ENCODE peak calls at places on chromosomes 7 and 10, in four cellular contexts. U, Y, J and T are unnamed samples.
A peak's percentile ranks its signal among the peaks of the same experiment; 100 is the strongest.

GRCh38 chr7:80467069-80467468 is 44.8 kb downstream of the GNAT3 start:
- DNase-seq in U (peak; percentile 61), Y (no peak), J (peak; percentile 52), T (peak; percentile 11)

GRCh38 chr7:111439977-111440376 is 122.3 kb downstream of the IMMP2L start:
- DNase-seq in U (peak; percentile 15), Y (no peak), J (peak; percentile 27), T (peak; percentile 33)

GRCh38 chr10:97336446-97336845 is 1.9 kb upstream of the FRAT2 start:
- DNase-seq in U (peak; percentile 27), Y (no peak), J (no peak), T (peak; percentile 36)

GRCh38 chr7:37901890-37902524 is 14.6 kb downstream of the SFRP4 start:
- DNase-seq in U (no peak), Y (no peak), J (peak; percentile 43), T (peak; percentile 55)

GRCh38 chr10:75640381-75640780 is 209.0 kb downstream of the LRMDA start:
- DNase-seq in U (no peak), Y (no peak), J (no peak), T (no peak)

GRCh38 chr7:149644754-149645153 is 128.6 kb downstream of the ZNF467 start:
- DNase-seq in U (no peak), Y (no peak), J (no peak), T (no peak)

GRCh38 chr10:15813415-15813814 is 46.9 kb downstream of the MINDY3 start:
- DNase-seq in U (peak; percentile 23), Y (no peak), J (no peak), T (peak; percentile 32)

GRCh38 chr10:96902117-96902516 is 70.0 kb downstream of the LCOR start:
- DNase-seq in U (no peak), Y (no peak), J (no peak), T (no peak)

GRCh38 chr10:91587710-91588638 is 44.9 kb downstream of the PPP1R3C start:
- DNase-seq in U (peak; percentile 83), Y (no peak), J (peak; percentile 77), T (peak; percentile 93)

GRCh38 chr7:43085992-43086391 is 26.5 kb upstream of the HECW1 start:
- DNase-seq in U (no peak), Y (no peak), J (no peak), T (no peak)

GRCh38 chr10:78250313-78251040 is 216.8 kb downstream of the RPS24 start:
- DNase-seq in U (no peak), Y (no peak), J (no peak), T (no peak)

GRCh38 chr7:57425969-57426628 is 23.9 kb upstream of the ZNF716 start:
- DNase-seq in U (no peak), Y (no peak), J (no peak), T (no peak)

GRCh38 chr10:3452234-3452633 is 279.7 kb upstream of the PITRM1 start:
- DNase-seq in U (peak; percentile 99), Y (no peak), J (peak; percentile 96), T (peak; percentile 90)

GRCh38 chr10:13997650-13998049 is 333.1 kb downstream of the FRMD4A start:
- DNase-seq in U (no peak), Y (no peak), J (no peak), T (no peak)

GRCh38 chr7:35967366-35968139 is 166.7 kb downstream of the SEPTIN7 start:
- DNase-seq in U (no peak), Y (no peak), J (no peak), T (no peak)